ENCODE peak calls at places on chromosomes 12 and 14, in six cellular contexts. T, B, O, M, J and R are unnamed samples.

GRCh38 chr14:55133416-55133815 is 4.4 kb downstream of the LGALS3 start:
- DNase-seq in T (no peak), B (no peak), O (no peak), M (no peak), J (no peak), R (no peak)

GRCh38 chr12:84397279-84397678 is 515.3 kb downstream of the SLC6A15 start:
- DNase-seq in T (no peak), B (no peak), O (peak), M (no peak), J (no peak), R (no peak)

GRCh38 chr12:111435661-111436201 is 30.0 kb downstream of the SH2B3 start:
- DNase-seq in T (no peak), B (no peak), O (no peak), M (no peak), J (peak), R (no peak)

GRCh38 chr12:7113389-7113871 is 4.4 kb upstream of the C1RL start:
- DNase-seq in T (no peak), B (no peak), O (no peak), M (no peak), J (peak), R (no peak)

GRCh38 chr14:55077155-55077554 is 25.7 kb downstream of the MAPK1IP1L start:
- DNase-seq in T (no peak), B (peak), O (peak), M (no peak), J (no peak), R (no peak)

GRCh38 chr14:97977711-97978261 is 1180.6 kb downstream of the VRK1 start:
- DNase-seq in T (peak), B (no peak), O (peak), M (peak), J (peak), R (peak)

GRCh38 chr14:101354726-101355125 is 206.6 kb upstream of the DIO3 start:
- DNase-seq in T (no peak), B (no peak), O (no peak), M (no peak), J (peak), R (no peak)

GRCh38 chr12:13210022-13210539 is 13.6 kb downstream of the EMP1 start:
- DNase-seq in T (no peak), B (no peak), O (no peak), M (no peak), J (no peak), R (no peak)

GRCh38 chr14:51298895-51299294 is 58.8 kb downstream of the TMX1 start:
- DNase-seq in T (no peak), B (no peak), O (no peak), M (peak), J (no peak), R (no peak)

GRCh38 chr14:56212541-56212940 is 94.3 kb downstream of the PELI2 start:
- DNase-seq in T (no peak), B (no peak), O (no peak), M (no peak), J (no peak), R (no peak)

GRCh38 chr12:88805692-88806091 is 225.4 kb upstream of the KITLG start:
- DNase-seq in T (no peak), B (no peak), O (no peak), M (no peak), J (no peak), R (no peak)

GRCh38 chr14:22432348-22432976 is 156.6 kb downstream of the DAD1 start:
- DNase-seq in T (peak), B (no peak), O (peak), M (peak), J (peak), R (peak)

GRCh38 chr14:99199854-99200653 is 71.9 kb downstream of the BCL11B start:
- DNase-seq in T (peak), B (no peak), O (no peak), M (no peak), J (no peak), R (peak)

GRCh38 chr12:102634216-102634615 is 153.9 kb upstream of the IGF1 start:
- DNase-seq in T (no peak), B (no peak), O (no peak), M (peak), J (no peak), R (no peak)

GRCh38 chr14:32027255-32027939 is 49.7 kb upstream of the ARHGAP5 start:
- DNase-seq in T (no peak), B (peak), O (peak), M (peak), J (no peak), R (no peak)

GRCh38 chr14:75515631-75515999 is 6.7 kb upstream of the BATF start:
- DNase-seq in T (no peak), B (no peak), O (no peak), M (no peak), J (no peak), R (no peak)

GRCh38 chr12:124434951-124435805 is 132.2 kb downstream of the NCOR2 start:
- DNase-seq in T (no peak), B (no peak), O (no peak), M (no peak), J (no peak), R (no peak)
- H3K27ac ChIP-seq in T (no peak), B (no peak), O (peak), M (no peak), J (no peak), R (no peak)

GRCh38 chr12:110047297-110047940 is 903 bp downstream of the C12orf76 start:
- DNase-seq in T (no peak), B (no peak), O (no peak), M (no peak), J (no peak), R (no peak)
- H3K27ac ChIP-seq in T (peak), B (peak), O (peak), M (peak), J (peak), R (no peak)

GRCh38 chr14:21038416-21039058 is 3.6 kb upstream of the RNASE7 start:
- DNase-seq in T (no peak), B (no peak), O (no peak), M (no peak), J (no peak), R (no peak)
- H3K27ac ChIP-seq in T (peak), B (peak), O (no peak), M (no peak), J (peak), R (peak)

DNA sequence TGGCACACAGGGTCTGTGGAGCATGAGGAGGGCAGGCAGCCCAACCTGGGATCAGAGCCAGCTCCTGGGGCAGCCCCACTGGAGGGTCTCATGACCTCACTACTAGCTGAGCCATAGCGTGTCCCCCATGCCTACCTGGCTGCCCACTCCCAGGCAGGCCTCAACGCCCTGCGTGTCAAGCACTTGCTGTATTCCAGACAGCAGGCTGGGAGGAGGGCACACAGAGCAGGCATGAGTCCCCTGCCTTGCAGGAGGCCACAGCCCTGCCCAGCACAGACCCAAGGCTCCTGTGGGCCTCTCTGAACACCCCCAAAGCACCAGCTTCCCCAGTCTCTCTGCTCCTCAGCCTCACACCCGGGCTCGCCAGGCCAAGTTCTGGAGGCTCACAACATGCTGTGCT is 64.0 kb downstream of the IQSEC3 start:
- DNase-seq in T (no peak), B (no peak), O (no peak), M (no peak), J (no peak), R (no peak)
- H3K27ac ChIP-seq in T (no peak), B (no peak), O (no peak), M (no peak), J (no peak), R (no peak)

DNA sequence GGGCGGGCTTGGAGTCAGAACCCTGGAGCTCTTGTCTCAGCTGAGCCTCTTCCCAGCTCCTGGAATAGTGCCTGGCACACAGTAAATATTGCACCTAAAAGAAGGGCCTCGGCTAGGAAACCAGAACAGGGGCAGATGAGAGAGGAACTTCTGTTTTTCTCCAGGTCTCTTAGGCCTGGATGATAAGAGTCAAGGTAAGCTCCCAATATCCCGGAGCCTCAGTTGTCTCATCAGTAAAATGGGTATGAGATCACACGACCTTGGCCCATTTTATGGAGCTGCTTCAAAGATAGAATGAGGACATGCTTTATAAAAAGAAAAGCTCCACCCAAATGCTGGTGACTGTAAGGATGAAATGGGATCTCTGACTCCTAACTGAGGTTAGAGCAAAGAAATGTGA is 202.2 kb downstream of the TTC7B start:
- DNase-seq in T (no peak), B (no peak), O (no peak), M (no peak), J (no peak), R (no peak)
- H3K27ac ChIP-seq in T (peak), B (no peak), O (no peak), M (no peak), J (no peak), R (peak)

GRCh38 chr12:52518574-52519469 is 1.4 kb downstream of the KRT5 start:
- DNase-seq in T (no peak), B (no peak), O (no peak), M (no peak), J (no peak), R (no peak)

GRCh38 chr12:52522346-52523011 is 2.3 kb upstream of the KRT5 start:
- DNase-seq in T (no peak), B (no peak), O (peak), M (peak), J (no peak), R (no peak)

GRCh38 chr12:52521581-52522266 is 1.5 kb upstream of the KRT5 start:
- DNase-seq in T (no peak), B (no peak), O (peak), M (peak), J (no peak), R (no peak)

GRCh38 chr12:52519826-52520662 is at the start of gene KRT5:
- DNase-seq in T (no peak), B (no peak), O (peak), M (no peak), J (no peak), R (no peak)

DNA sequence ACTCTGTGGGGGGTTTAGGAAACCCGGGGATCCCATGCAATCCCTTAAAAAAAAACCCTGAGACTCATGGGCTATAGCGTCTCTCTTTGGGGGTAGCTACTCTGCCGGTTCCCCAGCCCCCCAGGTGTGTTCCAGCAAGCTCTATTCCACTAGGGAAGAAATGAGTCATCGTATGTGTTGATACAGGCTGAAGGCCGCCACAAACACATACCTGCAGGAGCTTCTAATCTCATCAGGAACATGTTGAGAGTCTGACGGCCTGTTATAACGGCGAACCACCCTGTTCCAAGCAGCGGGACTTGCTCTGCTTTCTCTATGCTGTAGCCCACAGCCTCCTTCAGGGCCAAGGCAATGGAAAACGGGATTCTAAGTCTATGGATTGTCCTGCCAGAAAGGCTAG is 981 bp upstream of the KRT5 start:
- DNase-seq in T (no peak), B (no peak), O (peak), M (peak), J (no peak), R (no peak)
- H3K27ac ChIP-seq in T (no peak), B (no peak), O (peak), M (no peak), J (no peak), R (no peak)

DNA sequence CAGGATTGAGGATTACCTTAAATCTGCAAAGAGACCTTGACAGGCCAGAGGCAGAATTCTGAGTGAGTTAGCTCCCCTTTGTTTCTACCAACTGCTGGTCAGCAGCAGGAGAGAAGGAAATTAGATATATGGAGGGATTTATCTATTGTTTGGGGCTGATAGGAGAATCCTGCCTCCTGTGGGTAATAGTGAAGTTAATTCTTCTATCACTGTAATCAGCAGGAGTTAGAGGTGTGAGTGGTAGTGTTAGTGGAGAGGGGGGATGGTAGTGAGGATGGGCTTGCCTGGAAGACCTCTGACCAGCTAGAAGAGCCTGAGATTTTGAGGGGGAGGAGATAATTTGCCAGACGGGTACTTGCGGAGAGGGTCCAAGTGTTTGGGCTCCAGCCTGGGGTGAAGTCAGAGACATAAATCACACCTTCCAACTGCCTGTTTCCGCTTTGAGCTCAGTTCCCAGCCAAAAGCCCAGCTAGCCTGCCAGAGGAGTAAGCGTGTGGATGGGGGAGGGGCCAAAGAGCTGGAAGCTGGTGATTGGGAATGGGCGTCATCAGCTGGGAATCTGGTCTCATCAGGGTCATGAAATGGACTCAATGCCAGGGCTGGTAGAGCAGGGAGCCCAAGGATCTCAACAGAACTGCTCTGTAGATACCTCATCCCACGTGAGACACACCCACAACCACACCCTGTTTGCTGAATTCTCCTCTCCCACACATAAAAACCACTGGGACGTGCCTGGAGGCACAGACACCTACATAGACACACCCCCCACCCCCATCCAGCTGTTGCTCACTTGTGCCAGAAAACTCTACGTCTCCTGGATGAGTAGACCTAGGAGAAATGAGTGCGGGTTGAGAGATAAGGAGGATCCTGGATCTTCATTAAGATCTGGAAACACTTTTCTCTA is 13.1 kb upstream of the ITGA5 start:
- DNase-seq in T (no peak), B (no peak), O (peak), M (peak), J (peak), R (peak)
- H3K27ac ChIP-seq in T (no peak), B (no peak), O (peak), M (no peak), J (peak), R (peak)

GRCh38 chr14:71701990-71702389 is 230.2 kb upstream of the RGS6 start:
- DNase-seq in T (no peak), B (no peak), O (peak), M (peak), J (no peak), R (no peak)

GRCh38 chr14:71695603-71696350 is 236.5 kb upstream of the RGS6 start:
- DNase-seq in T (no peak), B (no peak), O (no peak), M (peak), J (no peak), R (no peak)

GRCh38 chr14:71698698-71699097 is 233.5 kb upstream of the RGS6 start:
- DNase-seq in T (no peak), B (no peak), O (no peak), M (no peak), J (no peak), R (no peak)

GRCh38 chr14:71694888-71695505 is 237.2 kb upstream of the RGS6 start:
- DNase-seq in T (no peak), B (no peak), O (no peak), M (no peak), J (no peak), R (no peak)

DNA sequence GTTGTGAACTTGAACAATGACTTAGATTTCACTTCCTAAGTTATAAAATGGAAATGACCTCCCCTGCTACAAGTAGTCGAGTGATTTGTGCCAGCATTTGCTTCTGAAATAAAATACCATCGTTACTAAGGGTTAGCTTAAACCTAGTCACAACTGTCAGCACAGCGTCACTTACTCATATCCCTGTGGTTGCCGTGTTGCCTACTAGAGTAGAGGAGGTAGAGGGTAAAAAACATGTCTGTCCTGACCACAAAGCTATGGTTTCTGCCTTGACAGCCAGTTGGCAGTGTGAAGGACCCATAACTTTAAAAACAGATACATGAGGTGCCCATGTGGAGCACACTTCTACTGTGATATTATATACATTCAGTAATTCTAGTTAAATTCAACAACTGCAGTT is 234.2 kb upstream of the RGS6 start:
- DNase-seq in T (no peak), B (no peak), O (no peak), M (peak), J (no peak), R (no peak)
- H3K27ac ChIP-seq in T (no peak), B (no peak), O (no peak), M (no peak), J (no peak), R (no peak)